ENCODE peak calls at places on chromosome 15, in eight cellular contexts. E is HAP-1; B is activated T-cell treated with anti-CD3 and anti-CD28 coated beads, Interleukin-2, amount 50 U/mL, for 48 hours; U is H9; X is H4; P is AG09309; F is left ventricle myocardium inferior; I is astrocyte of the hippocampus. G is an unnamed sample.

GRCh38 chr15:65306551-65306950 is 2.1 kb downstream of the RNU5B-1 start:
- DNase-seq in X (no peak), I (no peak), B (no peak), E (no peak), P (no peak), F (no peak), U (no peak), G (no peak)

GRCh38 chr15:67521770-67522568 is 1.0 kb downstream of the C15orf61 start:
- DNase-seq in I (peak; percentile 25), E (peak; percentile 45), B (no peak), F (no peak), P (no peak), U (no peak), X (no peak), G (no peak)

GRCh38 chr15:45307230-45307924 is 55.3 kb downstream of the SLC28A2 start:
- DNase-seq in B (no peak), F (no peak), U (no peak), E (peak; percentile 76), X (peak; percentile 61), P (peak; percentile 27), I (peak; percentile 92), G (no peak)

GRCh38 chr15:76803049-76803571 is 102.0 kb downstream of the SCAPER start:
- DNase-seq in P (no peak), X (no peak), U (no peak), B (no peak), F (no peak), I (no peak), E (no peak), G (no peak)

GRCh38 chr15:100116416-100117190 is 225.2 kb downstream of the ADAMTS17 start:
- DNase-seq in P (no peak), F (peak; percentile 81), B (no peak), X (no peak), E (no peak), I (no peak), U (no peak), G (peak; percentile 86)

GRCh38 chr15:62462268-62462667 is 297.2 kb upstream of the C2CD4B start:
- DNase-seq in P (no peak), B (no peak), I (no peak), F (no peak), X (no peak), U (no peak), E (no peak), G (no peak)

GRCh38 chr15:44673639-44674038 is 10.2 kb upstream of the SPG11 start:
- DNase-seq in E (no peak), P (no peak), U (no peak), I (no peak), B (no peak), X (no peak), F (no peak), G (no peak)

GRCh38 chr15:80317389-80318169 is 65.6 kb upstream of the CTXND1 start:
- DNase-seq in P (peak; percentile 87), I (peak; percentile 55), F (peak; percentile 31), B (no peak), E (no peak), X (no peak), U (no peak), G (no peak)

GRCh38 chr15:75594276-75594675 is 15.2 kb upstream of the PTPN9 start:
- DNase-seq in P (no peak), U (no peak), B (no peak), F (no peak), X (no peak), E (no peak), I (no peak), G (no peak)

GRCh38 chr15:42679285-42680141 is 57.4 kb downstream of the CDAN1 start:
- DNase-seq in I (peak; percentile 16), X (peak; percentile 7), F (no peak), P (no peak), U (no peak), B (no peak), E (no peak), G (no peak)

GRCh38 chr15:63474810-63475316 is 29.5 kb upstream of the USP3 start:
- DNase-seq in I (no peak), P (no peak), B (no peak), F (no peak), X (no peak), E (no peak), U (no peak), G (no peak)

GRCh38 chr15:37819191-37819590 is 115.2 kb upstream of the TMCO5A start:
- DNase-seq in X (no peak), E (no peak), B (no peak), I (peak; percentile 11), P (no peak), U (no peak), F (no peak), G (no peak)

GRCh38 chr15:81133782-81134461 is at the start of gene CFAP161:
- DNase-seq in X (no peak), B (peak; percentile 68), I (peak; percentile 80), P (no peak), E (no peak), U (peak; percentile 96), F (peak; percentile 82), G (peak; percentile 90)

GRCh38 chr15:50426428-50426827 is 2.2 kb downstream of the USP8 start:
- DNase-seq in E (no peak), P (no peak), F (no peak), B (no peak), U (no peak), X (no peak), I (no peak), G (no peak)

GRCh38 chr15:78768531-78769408 is 42.5 kb downstream of the ADAMTS7 start:
- DNase-seq in F (no peak), E (no peak), P (no peak), B (no peak), I (no peak), U (no peak), X (no peak), G (no peak)

GRCh38 chr15:96181873-96182301 is 148.6 kb upstream of the NR2F2 start:
- DNase-seq in I (no peak), U (no peak), X (no peak), F (peak; percentile 25), B (no peak), P (peak; percentile 85), E (no peak), G (peak; percentile 74)

GRCh38 chr15:66701422-66702034 is 508 bp upstream of the SMAD6 start:
- DNase-seq in U (peak; percentile 60), E (peak; percentile 84), X (peak; percentile 51), F (peak; percentile 58), B (no peak), I (no peak), P (no peak), G (no peak)

GRCh38 chr15:67531379-67532059 is 10.6 kb downstream of the C15orf61 start:
- DNase-seq in F (no peak), X (no peak), B (no peak), U (no peak), P (peak; percentile 80), E (no peak), I (no peak), G (no peak)

GRCh38 chr15:72155021-72155621 is 36.9 kb downstream of the SENP8 start:
- DNase-seq in X (peak; percentile 86), F (peak; percentile 75), E (no peak), P (no peak), B (no peak), I (peak; percentile 93), U (no peak), G (peak; percentile 88)

GRCh38 chr15:29736745-29737023 is 85.6 kb downstream of the TJP1 start:
- DNase-seq in X (peak; percentile 50), I (peak; percentile 66), U (no peak), P (no peak), E (no peak), F (no peak), B (no peak), G (no peak)